ENCODE peak calls at places on chromosomes 3 and 15, in ten cellular contexts. V is upper lobe of right lung, W is heart left ventricle, B is pancreas, S is testis, P is A549, Z is transverse colon, Y is NT2/D1, N is stomach, T is endothelial cell of umbilical vein. L is an unnamed sample.

GRCh38 chr15:51750942-51751686 is at the start of gene TMOD2:
- DNase-seq in V (peak; percentile 83), W (peak; percentile 77), B (peak; percentile 52), S (peak; percentile 55), P (peak; percentile 51), Z (peak; percentile 49), Y (no peak), N (peak; percentile 53), T (no peak), L (peak; percentile 45)

GRCh38 chr15:86863226-86863915 is 783.7 kb downstream of the AGBL1 start:
- DNase-seq in V (no peak), W (no peak), B (no peak), S (no peak), P (no peak), Z (no peak), Y (peak; percentile 16), N (no peak), T (no peak), L (no peak)

GRCh38 chr3:160806686-160807085 is 50.7 kb downstream of the PPM1L start:
- DNase-seq in V (no peak), W (no peak), B (no peak), S (no peak), P (no peak), Z (no peak), Y (no peak), N (no peak), T (no peak), L (no peak)

GRCh38 chr3:71423151-71423906 is 160.2 kb downstream of the FOXP1 start:
- DNase-seq in V (no peak), W (peak; percentile 61), B (no peak), S (no peak), P (peak; percentile 15), Z (no peak), Y (no peak), N (no peak), T (peak; percentile 58), L (peak; percentile 62)

GRCh38 chr15:92654662-92655061 is 913 bp downstream of the FAM174B start:
- DNase-seq in V (no peak), W (no peak), B (no peak), S (no peak), P (no peak), Z (no peak), Y (no peak), N (no peak), T (peak; percentile 44), L (no peak)

GRCh38 chr15:101264011-101264410 is 12.2 kb upstream of the CHSY1 start:
- DNase-seq in V (no peak), W (no peak), B (no peak), S (no peak), P (no peak), Z (no peak), Y (no peak), N (no peak), T (peak; percentile 33), L (no peak)

GRCh38 chr15:31172606-31173005 is 71.1 kb upstream of the TRPM1 start:
- DNase-seq in V (no peak), W (no peak), B (no peak), S (peak; percentile 9), P (no peak), Z (no peak), Y (no peak), N (no peak), T (no peak), L (no peak)

GRCh38 chr15:72344602-72345001 is 24.6 kb upstream of the CELF6 start:
- DNase-seq in V (no peak), W (no peak), B (no peak), S (no peak), P (no peak), Z (no peak), Y (no peak), N (no peak), T (no peak), L (no peak)

GRCh38 chr3:21158801-21159564 is 592.0 kb downstream of the ZNF385D start:
- DNase-seq in V (no peak), W (no peak), B (no peak), S (no peak), P (no peak), Z (no peak), Y (no peak), N (no peak), T (no peak), L (no peak)

GRCh38 chr3:133479895-133480669 is 80.2 kb downstream of the BFSP2 start:
- DNase-seq in V (no peak), W (no peak), B (no peak), S (no peak), P (no peak), Z (no peak), Y (no peak), N (no peak), T (no peak), L (no peak)

GRCh38 chr3:64354956-64355355 is 129.7 kb upstream of the PRICKLE2 start:
- DNase-seq in V (no peak), W (no peak), B (no peak), S (no peak), P (no peak), Z (no peak), Y (no peak), N (no peak), T (no peak), L (no peak)

GRCh38 chr3:64357481-64357880 is 132.2 kb upstream of the PRICKLE2 start:
- DNase-seq in V (no peak), W (no peak), B (no peak), S (no peak), P (no peak), Z (no peak), Y (no peak), N (no peak), T (no peak), L (no peak)

GRCh38 chr3:64353256-64353655 is 128.0 kb upstream of the PRICKLE2 start:
- DNase-seq in V (no peak), W (no peak), B (no peak), S (no peak), P (no peak), Z (no peak), Y (no peak), N (no peak), T (peak; percentile 18), L (no peak)

GRCh38 chr3:64354221-64354620 is 129.0 kb upstream of the PRICKLE2 start:
- DNase-seq in V (no peak), W (no peak), B (no peak), S (no peak), P (no peak), Z (no peak), Y (no peak), N (no peak), T (no peak), L (no peak)

DNA sequence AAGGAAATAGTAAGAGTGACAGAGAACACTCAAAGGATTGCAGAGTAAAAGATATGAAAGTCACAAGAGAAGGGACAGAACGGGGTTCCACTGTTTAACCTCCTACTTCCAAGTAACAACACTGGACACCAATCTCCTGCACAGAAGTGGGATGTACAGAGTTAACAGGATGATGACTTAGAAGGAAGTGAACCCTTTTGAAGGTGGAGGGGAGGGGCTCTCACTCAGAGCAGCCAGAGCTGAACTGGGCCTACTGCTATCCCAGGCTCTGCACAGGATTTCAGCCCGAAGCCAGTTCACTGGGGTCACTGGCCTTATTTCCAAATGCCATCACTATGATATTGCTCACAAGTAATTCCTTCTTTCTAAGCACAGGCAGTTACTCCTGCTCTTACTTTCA is 130.2 kb upstream of the PRICKLE2 start:
- DNase-seq in V (no peak), W (no peak), B (no peak), S (no peak), P (no peak), Z (no peak), Y (no peak), N (no peak), T (peak; percentile 78), L (peak; percentile 76)
- H3K4me1 ChIP-seq in V (peaks cover 30% of the 10 kb centered on the region), W (no peaks in the 10 kb centered on the region), B (no peaks in the 10 kb centered on the region), S (peaks cover 4% of the 10 kb centered on the region), P (peaks cover 39% of the 10 kb centered on the region), Z (peaks cover 5% of the 10 kb centered on the region), Y (no peaks in the 10 kb centered on the region), N (peaks cover 20% of the 10 kb centered on the region), T (peaks cover 46% of the 10 kb centered on the region), L (peaks cover 26% of the 10 kb centered on the region)

DNA sequence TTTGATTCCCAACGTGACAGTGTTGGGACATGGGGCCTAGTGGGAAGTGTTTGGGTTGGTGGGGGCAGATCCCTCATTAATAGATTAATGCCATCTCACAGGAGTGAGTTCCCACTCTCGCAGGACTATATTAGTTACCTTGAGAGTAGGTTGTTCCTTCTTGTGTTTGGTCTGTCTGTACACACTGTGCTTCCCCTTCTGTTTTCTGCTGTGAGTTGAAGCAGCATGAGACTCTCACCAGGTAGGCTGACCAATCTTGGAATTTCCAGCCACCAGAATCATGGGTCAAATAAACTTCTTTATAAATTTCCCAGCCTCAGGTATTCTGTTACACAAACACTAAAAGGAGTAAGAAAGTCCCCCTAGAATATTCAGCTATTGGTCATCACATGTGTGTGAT is 145.4 kb downstream of the ERC2 start:
- DNase-seq in V (no peak), W (no peak), B (no peak), S (no peak), P (no peak), Z (no peak), Y (no peak), N (no peak), T (no peak), L (no peak)
- H3K4me1 ChIP-seq in V (no peaks in the 10 kb centered on the region), W (no peaks in the 10 kb centered on the region), B (no peaks in the 10 kb centered on the region), S (no peaks in the 10 kb centered on the region), P (no peaks in the 10 kb centered on the region), Z (no peaks in the 10 kb centered on the region), Y (peaks cover 5% of the 10 kb centered on the region), N (no peaks in the 10 kb centered on the region), T (peaks cover 17% of the 10 kb centered on the region), L (no peaks in the 10 kb centered on the region)

GRCh38 chr3:177789500-177789899 is 592.2 kb upstream of the TBL1XR1 start:
- DNase-seq in V (no peak), W (no peak), B (no peak), S (no peak), P (no peak), Z (no peak), Y (no peak), N (no peak), T (no peak), L (no peak)
- H3K4me1 ChIP-seq in V (no peaks in the 10 kb centered on the region), W (no peaks in the 10 kb centered on the region), B (no peaks in the 10 kb centered on the region), S (no peaks in the 10 kb centered on the region), P (no peaks in the 10 kb centered on the region), Z (no peaks in the 10 kb centered on the region), Y (no peaks in the 10 kb centered on the region), N (no peaks in the 10 kb centered on the region), T (no peaks in the 10 kb centered on the region), L (no peaks in the 10 kb centered on the region)

DNA sequence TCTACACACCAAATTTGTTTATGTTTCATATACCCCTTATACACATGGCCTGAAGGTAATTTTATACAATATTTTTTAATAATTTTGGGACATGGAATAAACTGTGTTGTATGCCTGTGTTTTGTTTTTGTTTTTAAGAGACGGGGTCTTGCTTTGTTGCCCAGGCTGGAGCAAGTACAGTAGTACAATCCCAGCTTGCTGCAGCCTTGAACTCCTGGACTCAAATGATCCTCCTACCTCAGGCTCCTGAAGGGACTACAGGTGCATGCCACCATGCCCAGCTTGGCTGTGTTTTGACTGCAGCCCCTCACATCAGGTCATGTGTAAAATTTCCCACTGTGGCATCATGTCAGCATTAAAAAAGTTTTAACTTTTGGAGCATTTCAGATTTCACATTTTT is 18.6 kb downstream of the SETD2 start:
- DNase-seq in V (no peak), W (no peak), B (no peak), S (no peak), P (no peak), Z (no peak), Y (no peak), N (no peak), T (no peak), L (no peak)
- H3K4me1 ChIP-seq in V (peaks cover 47% of the 10 kb centered on the region), W (peaks cover 13% of the 10 kb centered on the region), B (peaks cover 16% of the 10 kb centered on the region), S (peaks cover 8% of the 10 kb centered on the region), P (peaks cover 38% of the 10 kb centered on the region), Z (peaks cover 21% of the 10 kb centered on the region), Y (peaks cover 2% of the 10 kb centered on the region), N (peaks cover 20% of the 10 kb centered on the region), T (no peaks in the 10 kb centered on the region), L (peaks cover 6% of the 10 kb centered on the region)

L was measured in adrenal gland.